ENCODE peak calls at places on chromosomes 13 and 19, in seven cellular contexts. W, N, E, S, M, C and J are unnamed samples.

GRCh38 chr19:2575734-2576481 is 100.0 kb downstream of the GADD45B start:
- DNase-seq in M (peak; percentile 48), S (no peak), W (peak; percentile 69), N (peak; percentile 95), E (no peak), C (peak; percentile 78), J (peak; percentile 48)

GRCh38 chr13:76917096-76917495 is 30.9 kb upstream of the KCTD12 start:
- DNase-seq in C (no peak), M (no peak), W (no peak), S (no peak), N (no peak), E (no peak), J (no peak)

GRCh38 chr13:112730157-112730671 is 40.4 kb downstream of the ATP11A start:
- DNase-seq in E (no peak), C (peak; percentile 17), N (peak; percentile 33), M (no peak), S (no peak), W (no peak), J (no peak)

GRCh38 chr13:77896536-77896935 is 22.1 kb downstream of the EDNRB start:
- DNase-seq in S (no peak), C (no peak), N (peak; percentile 63), E (no peak), M (peak; percentile 14), W (peak; percentile 75), J (no peak)

GRCh38 chr19:43560687-43561086 is 14.6 kb downstream of the XRCC1 start:
- DNase-seq in S (no peak), W (no peak), E (no peak), N (no peak), C (no peak), M (no peak), J (no peak)

GRCh38 chr19:18967358-18968146 is 26.5 kb upstream of the HOMER3 start:
- DNase-seq in S (peak; percentile 33), E (peak; percentile 14), C (no peak), W (peak; percentile 66), M (peak; percentile 43), N (peak; percentile 86), J (peak; percentile 98)

GRCh38 chr13:23579886-23580706 is 9.9 kb downstream of the TNFRSF19 start:
- DNase-seq in E (no peak), W (no peak), N (no peak), S (no peak), C (no peak), M (no peak), J (no peak)

GRCh38 chr19:38711726-38712153 is 32.5 kb downstream of the CAPN12 start:
- DNase-seq in S (peak; percentile 56), N (peak; percentile 90), M (peak; percentile 55), E (no peak), C (peak; percentile 72), W (no peak), J (peak; percentile 90)

GRCh38 chr13:54513254-54513653 is 1484.6 kb downstream of the OLFM4 start:
- DNase-seq in W (no peak), C (no peak), S (no peak), N (no peak), M (no peak), E (no peak), J (no peak)

GRCh38 chr19:29871143-29871542 is 59.4 kb downstream of the CCNE1 start:
- DNase-seq in W (no peak), S (no peak), C (no peak), M (no peak), E (no peak), N (no peak), J (no peak)

GRCh38 chr19:2483084-2483483 is 7.2 kb downstream of the GADD45B start:
- DNase-seq in C (no peak), S (no peak), N (no peak), M (no peak), W (no peak), E (no peak), J (no peak)

GRCh38 chr19:10543059-10543419 is 665 bp upstream of the ATG4D start:
- DNase-seq in E (no peak), M (no peak), S (no peak), W (no peak), N (no peak), C (no peak), J (no peak)
- H3K4me3 ChIP-seq in E (peak overlapping the region; percentile 82), M (peak overlapping the region; percentile 78), S (peak overlapping the region; percentile 100), W (peak overlapping the region; percentile 77), N (peak overlapping the region; percentile 74), C (no peak overlapping the region), J (no peak overlapping the region)

DNA sequence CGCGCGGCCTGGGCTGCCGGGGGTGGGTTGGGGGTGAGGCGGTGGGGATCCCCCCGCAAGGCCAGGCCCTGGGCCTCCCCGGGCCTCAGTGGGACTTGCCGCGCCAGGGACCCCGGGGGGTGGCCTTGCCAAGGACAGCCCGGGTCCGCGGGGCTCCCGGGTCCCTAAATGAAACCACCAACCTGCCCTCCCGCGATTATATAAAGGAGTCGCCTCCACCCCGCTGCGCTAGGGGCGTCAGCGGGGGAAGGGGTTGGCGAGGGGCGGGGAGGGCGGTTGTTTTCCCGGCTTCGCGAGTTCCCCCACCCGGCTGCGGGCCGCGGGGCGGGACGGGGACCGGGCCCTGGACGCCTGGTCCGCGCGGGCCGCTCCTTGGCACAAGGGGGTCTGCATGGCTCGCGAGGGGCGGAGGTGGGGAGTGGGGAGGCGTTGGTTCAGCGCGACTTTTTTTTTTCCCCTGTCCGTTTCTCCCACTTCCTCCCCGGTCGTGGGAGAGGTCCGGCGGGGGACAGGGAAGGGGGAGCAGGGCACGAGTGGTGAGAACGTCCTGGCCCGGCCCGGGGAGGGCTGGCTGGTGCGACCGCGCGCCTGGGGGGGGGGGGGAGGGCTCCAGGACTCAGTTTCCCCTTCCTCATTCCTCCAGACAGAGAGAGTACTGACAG is 828 bp upstream of the ZBTB7A start:
- DNase-seq in N (no peak), W (no peak), M (peak; percentile 50), E (no peak), C (peak; percentile 69), S (no peak), J (no peak)
- TF ChIP-seq POLR2A in N (no peak), W (no peak), M (peak; percentile 44), E (peak; percentile 27), C (no peak), S (peak; percentile 27), J (no peak)

GRCh38 chr13:39930060-39930459 is 274.6 kb downstream of the COG6 start:
- DNase-seq in C (no peak), W (no peak), N (no peak), S (no peak), E (no peak), M (no peak), J (no peak)

GRCh38 chr13:39935155-39935554 is 279.7 kb downstream of the COG6 start:
- DNase-seq in M (no peak), E (no peak), C (no peak), W (no peak), N (no peak), S (no peak), J (no peak)

GRCh38 chr13:39930544-39931444 is 275.3 kb downstream of the COG6 start:
- DNase-seq in S (no peak), M (no peak), N (no peak), E (no peak), C (no peak), W (no peak), J (no peak)

GRCh38 chr13:39929583-39929982 is 274.1 kb downstream of the COG6 start:
- DNase-seq in M (no peak), N (no peak), E (no peak), S (no peak), W (no peak), C (no peak), J (no peak)

GRCh38 chr13:39931505-39931904 is 276.0 kb downstream of the COG6 start:
- DNase-seq in C (no peak), S (no peak), N (no peak), W (no peak), E (no peak), M (no peak), J (no peak)
- H3K4me3 ChIP-seq in C (no peak overlapping the region), S (no peak overlapping the region), N (no peak overlapping the region), W (no peak overlapping the region), E (no peak overlapping the region), M (no peak overlapping the region), J (no peak overlapping the region)

GRCh38 chr19:49453757-49454248 is 778 bp downstream of the ALDH16A1 start:
- DNase-seq in N (no peak), S (no peak), W (no peak), M (no peak), E (no peak), C (peak; percentile 48), J (no peak)

GRCh38 chr19:49450405-49450804 is 1.2 kb downstream of the PIH1D1 start:
- DNase-seq in E (no peak), M (no peak), W (no peak), S (no peak), C (no peak), N (no peak), J (no peak)

GRCh38 chr19:49453013-49453756 is at the start of gene ALDH16A1:
- DNase-seq in S (peak; percentile 97), W (peak; percentile 98), E (peak; percentile 87), C (peak; percentile 98), M (peak; percentile 98), N (peak; percentile 99), J (peak; percentile 97)

GRCh38 chr19:49448432-49448786 is 3.2 kb downstream of the PIH1D1 start:
- DNase-seq in W (no peak), S (no peak), M (no peak), C (no peak), N (no peak), E (no peak), J (no peak)

DNA sequence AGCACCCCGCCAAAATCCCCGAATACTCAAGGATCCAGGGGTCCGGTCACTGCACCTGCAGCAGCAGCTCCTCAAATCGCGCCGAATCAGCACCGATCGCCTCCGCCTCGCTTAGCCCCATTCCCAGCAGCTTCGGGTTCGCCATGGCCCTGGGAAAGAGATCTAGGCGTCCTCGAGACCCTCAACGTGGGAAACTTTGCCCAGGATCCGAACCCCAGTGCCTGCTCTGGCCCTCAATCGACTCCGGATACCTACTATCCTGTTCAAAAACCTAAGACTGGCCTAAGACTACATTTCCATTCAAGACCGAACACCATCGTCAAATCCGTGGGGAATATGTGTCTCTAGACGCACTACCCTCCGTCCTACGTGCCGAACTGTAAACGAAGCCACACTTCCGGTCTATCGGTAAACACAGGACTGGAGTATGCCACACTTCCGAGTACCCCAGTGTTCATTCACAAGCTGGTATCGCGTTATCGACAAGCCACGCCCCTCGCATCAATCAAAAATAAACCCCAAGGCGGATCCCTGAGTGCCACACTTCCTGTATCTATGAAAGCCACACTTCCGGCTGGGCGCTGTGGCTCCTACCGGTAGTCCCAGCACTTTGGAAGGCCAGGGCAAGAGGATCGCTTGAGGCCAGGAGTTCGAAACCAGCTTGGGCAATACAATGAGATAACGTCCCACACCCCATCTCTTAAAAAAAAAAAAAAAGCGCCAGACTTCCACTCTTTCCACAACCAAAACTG is at the start of gene PIH1D1:
- DNase-seq in S (peak; percentile 99), C (peak; percentile 94), E (peak; percentile 82), W (peak; percentile 97), M (peak; percentile 99), N (peak; percentile 99), J (peak; percentile 99)
- TF ChIP-seq POLR2A in S (peak; percentile 55), C (peak; percentile 32), E (peak; percentile 61), W (no peak), M (peak; percentile 60), N (no peak), J (peak; percentile 70)